ENCODE peak calls at places on chromosomes 6 and 20, in nine cellular contexts. K, V, H, P, O, F, R, I and E are unnamed samples.

GRCh38 chr6:30795549-30796293 is 51.4 kb upstream of the IER3 start:
- DNase-seq in K (no peak), V (no peak), H (no peak), P (no peak), O (no peak), F (no peak), R (no peak), I (no peak), E (no peak)

GRCh38 chr20:17529586-17529985 is 1.6 kb downstream of the BFSP1 start:
- DNase-seq in K (no peak), V (no peak), H (no peak), P (no peak), O (no peak), F (no peak), R (no peak), I (no peak), E (no peak)

GRCh38 chr6:148967128-148967527 is 220.3 kb downstream of the UST start:
- DNase-seq in K (no peak), V (no peak), H (no peak), P (no peak), O (no peak), F (peak), R (no peak), I (no peak), E (no peak)

GRCh38 chr20:57708694-57709673 is 831 bp downstream of the PMEPA1 start:
- DNase-seq in K (no peak), V (peak), H (peak), P (no peak), O (no peak), F (no peak), R (no peak), I (peak), E (peak)

GRCh38 chr6:132907915-132908314 is 93.5 kb downstream of the RPS12 start:
- DNase-seq in K (no peak), V (no peak), H (no peak), P (no peak), O (no peak), F (no peak), R (no peak), I (peak), E (no peak)

GRCh38 chr6:85008311-85009015 is 244.1 kb upstream of the TBX18 start:
- DNase-seq in K (no peak), V (peak), H (no peak), P (no peak), O (no peak), F (peak), R (no peak), I (peak), E (no peak)

GRCh38 chr20:45500022-45500421 is 15.4 kb downstream of the SPINT3 start:
- DNase-seq in K (no peak), V (no peak), H (no peak), P (peak), O (no peak), F (no peak), R (no peak), I (no peak), E (no peak)

GRCh38 chr6:166752097-166752496 is 125.0 kb upstream of the RPS6KA2 start:
- DNase-seq in K (no peak), V (no peak), H (no peak), P (no peak), O (no peak), F (no peak), R (no peak), I (no peak), E (no peak)

GRCh38 chr6:54920628-54921027 is 74.1 kb downstream of the FAM83B start:
- DNase-seq in K (no peak), V (no peak), H (no peak), P (no peak), O (no peak), F (no peak), R (no peak), I (peak), E (no peak)

GRCh38 chr20:47319517-47320252 is 36.8 kb downstream of the ZMYND8 start:
- DNase-seq in K (peak), V (peak), H (no peak), P (peak), O (no peak), F (no peak), R (peak), I (peak), E (peak)

GRCh38 chr20:25534845-25535244 is 50.5 kb downstream of the NINL start:
- DNase-seq in K (no peak), V (no peak), H (no peak), P (no peak), O (no peak), F (no peak), R (no peak), I (no peak), E (no peak)

GRCh38 chr6:139823099-139823807 is 448.8 kb upstream of the CITED2 start:
- DNase-seq in K (no peak), V (peak), H (no peak), P (no peak), O (no peak), F (no peak), R (no peak), I (no peak), E (no peak)

GRCh38 chr6:56386717-56387116 is 139.3 kb upstream of the COL21A1 start:
- DNase-seq in K (no peak), V (no peak), H (no peak), P (no peak), O (no peak), F (no peak), R (no peak), I (no peak), E (no peak)

GRCh38 chr20:52954849-52955248 is 17.3 kb upstream of the TSHZ2 start:
- DNase-seq in K (no peak), V (no peak), H (no peak), P (no peak), O (no peak), F (no peak), R (no peak), I (no peak), E (no peak)

GRCh38 chr6:29800254-29800653 is 27.4 kb upstream of the HLA-G start:
- DNase-seq in K (no peak), V (no peak), H (no peak), P (no peak), O (no peak), F (no peak), R (no peak), I (no peak), E (no peak)

GRCh38 chr6:122678841-122679240 is 68.6 kb downstream of the PKIB start:
- DNase-seq in K (no peak), V (no peak), H (no peak), P (no peak), O (no peak), F (no peak), R (no peak), I (no peak), E (no peak)

GRCh38 chr6:127945434-127946097 is 44.7 kb upstream of the THEMIS start:
- DNase-seq in K (no peak), V (no peak), H (no peak), P (no peak), O (no peak), F (no peak), R (no peak), I (no peak), E (no peak)

GRCh38 chr6:130524552-130524951 is 158.7 kb downstream of the TMEM200A start:
- DNase-seq in K (no peak), V (no peak), H (no peak), P (no peak), O (no peak), F (no peak), R (no peak), I (no peak), E (no peak)

GRCh38 chr20:57443866-57444265 is 52.7 kb downstream of the RBM38 start:
- DNase-seq in K (no peak), V (no peak), H (no peak), P (no peak), O (no peak), F (no peak), R (no peak), I (no peak), E (no peak)

GRCh38 chr6:33075568-33076405 is at the start of gene HLA-DPB1:
- DNase-seq in K (no peak), V (peak), H (no peak), P (no peak), O (peak), F (peak), R (peak), I (peak), E (no peak)

GRCh38 chr6:33071579-33071978 is 1.9 kb downstream of the HLA-DPA1 start:
- DNase-seq in K (no peak), V (no peak), H (no peak), P (no peak), O (no peak), F (peak), R (no peak), I (no peak), E (no peak)

GRCh38 chr6:33072508-33073100 is 845 bp downstream of the HLA-DPA1 start:
- DNase-seq in K (no peak), V (no peak), H (no peak), P (no peak), O (no peak), F (peak), R (no peak), I (no peak), E (no peak)

GRCh38 chr6:33075208-33075567 is 602 bp upstream of the HLA-DPB1 start:
- DNase-seq in K (no peak), V (no peak), H (no peak), P (no peak), O (no peak), F (peak), R (no peak), I (no peak), E (no peak)

GRCh38 chr6:33073431-33073871 is at the start of gene HLA-DPA1:
- DNase-seq in K (no peak), V (no peak), H (peak), P (peak), O (peak), F (peak), R (peak), I (peak), E (no peak)
- TF ChIP-seq POLR2A in K (no peak), V (no peak), H (peak), P (peak), O (no peak), F (no peak), R (no peak), I (no peak), E (peak)

GRCh38 chr6:2038096-2038495 is 207.3 kb downstream of the GMDS start:
- DNase-seq in K (no peak), V (no peak), H (no peak), P (peak), O (no peak), F (no peak), R (no peak), I (peak), E (no peak)

GRCh38 chr6:2034256-2034655 is 211.1 kb downstream of the GMDS start:
- DNase-seq in K (no peak), V (no peak), H (no peak), P (no peak), O (no peak), F (no peak), R (no peak), I (no peak), E (no peak)

GRCh38 chr6:2036084-2037023 is 209.1 kb downstream of the GMDS start:
- DNase-seq in K (no peak), V (no peak), H (no peak), P (no peak), O (no peak), F (no peak), R (no peak), I (no peak), E (no peak)

GRCh38 chr6:2035046-2035445 is 210.4 kb downstream of the GMDS start:
- DNase-seq in K (no peak), V (no peak), H (no peak), P (no peak), O (no peak), F (no peak), R (no peak), I (no peak), E (no peak)

DNA sequence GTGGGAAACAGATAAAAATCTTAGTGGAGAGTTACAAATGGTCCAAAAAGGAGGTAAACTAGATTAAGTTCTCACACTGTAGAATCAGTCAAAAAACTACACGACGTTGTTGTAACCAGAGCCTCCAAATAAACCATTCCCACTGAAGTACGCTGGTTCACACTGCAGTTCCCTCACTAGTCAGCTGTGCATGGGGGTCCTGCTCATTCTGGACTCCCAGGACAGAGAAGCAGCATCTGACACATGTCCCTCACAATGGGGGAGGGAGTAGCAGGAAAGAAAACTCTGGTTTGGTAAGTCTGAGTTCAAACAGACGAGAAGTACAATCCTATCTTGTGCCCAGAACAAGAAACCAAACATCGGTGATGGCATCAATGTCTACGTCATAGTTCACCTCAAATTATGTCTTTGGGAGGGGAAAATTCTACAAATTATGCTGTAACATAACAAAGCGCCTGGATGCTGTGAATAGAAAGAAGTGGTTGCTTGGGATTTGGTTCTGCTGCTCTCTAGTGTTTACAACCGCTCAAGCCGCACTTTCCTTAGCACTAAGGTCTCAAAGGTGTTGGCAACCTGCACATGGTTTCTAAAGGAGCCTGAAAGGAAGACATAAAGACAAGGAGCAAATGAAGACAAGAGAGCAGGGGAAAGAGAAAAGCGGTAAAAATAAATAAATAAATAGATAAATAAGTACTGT is 208.0 kb downstream of the GMDS start:
- DNase-seq in K (no peak), V (peak), H (no peak), P (no peak), O (peak), F (no peak), R (no peak), I (peak), E (no peak)
- TF ChIP-seq CTCF in K (no peak), V (peak), H (no peak), P (no peak), O (no peak), F (no peak), R (no peak), I (peak), E (no peak)

GRCh38 chr20:63574156-63574828 is at the start of gene HELZ2:
- DNase-seq in K (peak), V (peak), H (peak), P (peak), O (no peak), F (peak), R (peak), I (peak), E (peak)
- TF ChIP-seq POLR2A in K (peak), V (peak), H (no peak), P (peak), O (peak), F (no peak), R (no peak), I (peak), E (peak)

DNA sequence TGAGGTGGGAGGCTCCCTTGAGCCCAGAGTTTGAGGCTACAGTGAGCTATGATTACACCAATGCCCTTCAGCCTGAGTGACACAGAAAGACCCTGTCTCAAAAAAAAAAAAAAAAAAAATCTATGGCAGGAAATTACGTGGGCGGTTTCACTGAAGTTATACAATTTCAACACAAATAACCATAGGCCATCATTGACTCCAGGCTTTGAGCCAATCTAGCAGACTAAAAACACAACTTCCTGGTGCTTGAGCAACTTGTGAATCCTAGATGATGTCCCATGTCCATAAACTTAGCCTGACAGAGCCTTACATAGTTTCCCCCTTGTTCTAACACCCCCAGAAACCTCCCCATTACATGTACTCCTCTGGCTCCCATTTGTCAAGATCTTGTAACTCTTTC is 131.8 kb downstream of the QRSL1 start:
- DNase-seq in K (no peak), V (no peak), H (no peak), P (no peak), O (no peak), F (no peak), R (no peak), I (no peak), E (no peak)
- TF ChIP-seq CTCF in K (no peak), V (no peak), H (no peak), P (no peak), O (no peak), F (no peak), R (no peak), I (no peak), E (no peak)

GRCh38 chr6:160730911-160731310 is 28.9 kb downstream of the PLG start:
- DNase-seq in K (no peak), V (no peak), H (no peak), P (no peak), O (peak), F (peak), R (no peak), I (no peak), E (no peak)
- TF ChIP-seq POLR2A in K (no peak), V (no peak), H (no peak), P (no peak), O (no peak), F (no peak), R (no peak), I (no peak), E (no peak)

GRCh38 chr20:60990647-60991046 is 261.4 kb upstream of the CDH4 start:
- DNase-seq in K (no peak), V (no peak), H (no peak), P (no peak), O (no peak), F (no peak), R (no peak), I (no peak), E (no peak)

GRCh38 chr20:60999256-60999655 is 252.8 kb upstream of the CDH4 start:
- DNase-seq in K (no peak), V (no peak), H (no peak), P (no peak), O (no peak), F (no peak), R (no peak), I (no peak), E (no peak)

DNA sequence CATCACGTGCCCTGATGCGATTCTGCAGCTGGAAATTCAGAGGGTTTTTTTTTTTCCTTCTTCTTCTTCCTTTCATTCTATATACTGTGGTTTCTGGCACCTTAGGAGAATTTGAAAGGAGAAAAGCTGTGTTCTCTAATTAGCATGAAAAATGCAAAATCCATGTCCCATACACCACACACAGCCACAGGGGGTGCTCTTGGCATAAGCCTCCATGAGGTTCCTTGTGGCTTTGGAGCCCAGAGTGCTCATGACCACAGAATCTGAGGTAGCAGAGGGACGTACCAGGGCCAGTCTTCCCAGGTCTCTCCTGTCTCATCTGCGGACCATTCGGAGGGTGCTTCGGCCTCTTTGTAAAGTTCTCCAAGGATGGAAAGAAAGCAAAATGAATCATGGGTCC is 258.4 kb upstream of the CDH4 start:
- DNase-seq in K (no peak), V (no peak), H (no peak), P (no peak), O (peak), F (no peak), R (no peak), I (peak), E (no peak)
- TF ChIP-seq CTCF in K (no peak), V (no peak), H (no peak), P (no peak), O (peak), F (no peak), R (no peak), I (peak), E (no peak)

DNA sequence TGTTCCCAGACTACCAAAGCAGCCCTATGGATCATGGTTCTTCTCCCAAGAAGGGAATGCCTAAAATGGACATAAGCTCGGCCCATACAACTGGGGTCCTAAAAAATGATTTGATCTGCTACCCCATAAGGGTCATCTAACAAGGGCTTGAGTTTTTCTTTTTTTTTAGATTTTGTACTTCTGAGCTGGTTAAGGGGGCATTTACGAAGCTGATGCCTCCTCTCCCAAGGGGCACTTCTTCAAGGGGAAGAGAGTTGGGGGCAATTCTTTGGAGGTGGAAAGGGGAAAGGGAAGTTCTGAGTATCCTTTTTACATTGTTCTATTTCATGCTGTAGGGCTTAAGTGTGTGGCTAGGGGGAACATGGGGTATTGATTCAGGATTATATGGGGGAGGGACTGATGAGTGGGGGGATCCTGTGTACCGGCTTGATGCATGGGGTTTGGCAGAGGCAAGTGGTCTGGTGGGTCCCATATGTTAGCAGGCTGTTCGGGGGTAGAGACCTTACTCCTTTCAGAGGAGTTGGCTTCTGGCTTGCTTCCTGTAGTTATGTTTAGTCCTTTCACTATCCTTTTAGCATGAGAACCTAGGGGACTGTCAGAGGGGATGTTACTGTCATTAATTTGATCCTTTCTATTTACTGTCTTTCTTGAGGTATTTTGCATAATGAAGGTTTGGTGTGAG is 8.1 kb upstream of the ZNFX1 start:
- DNase-seq in K (no peak), V (no peak), H (no peak), P (no peak), O (no peak), F (no peak), R (no peak), I (no peak), E (no peak)
- TF ChIP-seq POLR2A in K (no peak), V (peak), H (no peak), P (no peak), O (no peak), F (no peak), R (no peak), I (no peak), E (no peak)

DNA sequence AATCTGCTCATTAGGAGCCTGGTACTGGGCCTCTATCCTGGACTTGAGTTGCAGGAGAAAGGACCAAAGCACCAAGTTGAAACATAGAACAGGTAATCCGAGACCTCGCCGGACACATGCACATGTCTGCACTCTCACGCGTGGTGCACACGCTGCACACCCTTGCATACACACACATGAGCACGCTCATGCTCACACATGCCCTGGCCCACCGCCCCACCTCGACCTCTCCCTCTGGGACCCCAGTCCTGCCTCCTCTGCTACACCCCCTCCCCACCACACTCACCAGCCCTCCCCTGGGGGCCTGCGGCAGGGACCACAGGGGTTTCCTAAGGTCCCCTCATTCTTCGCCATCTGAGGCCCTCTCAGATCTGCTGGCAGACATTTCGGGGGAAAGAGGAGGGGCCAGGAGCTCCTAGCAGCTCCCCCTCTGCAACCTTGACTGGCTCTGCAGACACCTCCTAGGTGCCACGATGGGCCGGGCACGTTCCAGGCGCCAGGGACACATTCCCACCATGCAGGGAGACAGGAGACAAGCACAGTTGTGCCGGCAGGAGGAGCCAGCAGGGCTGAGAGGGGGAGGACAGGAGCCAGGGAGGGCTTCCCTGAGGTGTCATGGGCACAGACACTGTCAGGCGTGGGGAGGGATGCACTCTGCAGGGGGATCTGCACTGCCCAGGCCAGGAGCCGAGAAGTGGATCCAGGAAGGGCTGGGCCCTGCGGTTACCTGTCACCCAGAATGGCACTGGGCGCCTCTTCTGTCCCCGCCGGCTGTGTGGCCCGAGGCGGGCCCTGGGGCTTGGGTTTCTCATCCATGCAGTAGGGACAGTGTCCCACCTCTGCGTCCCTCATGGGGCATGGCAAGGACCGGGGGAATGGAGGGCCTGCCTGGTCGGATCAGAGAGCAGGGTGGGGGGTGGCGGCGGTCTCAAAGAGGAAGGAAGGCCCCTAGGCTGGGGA is 25.6 kb upstream of the LSM14B start:
- DNase-seq in K (no peak), V (no peak), H (no peak), P (no peak), O (no peak), F (no peak), R (no peak), I (no peak), E (no peak)
- TF ChIP-seq CTCF in K (no peak), V (no peak), H (no peak), P (no peak), O (no peak), F (no peak), R (no peak), I (no peak), E (no peak)